ENCODE peak calls at places on chromosome 19, in six cellular contexts. S, K, D, V, I and H are unnamed samples.

GRCh38 chr19:14795078-14795721 is 16.8 kb upstream of the ADGRE2 start:
- DNase-seq in K (no peak), S (no peak), D (no peak), V (no peak), I (no peak), H (no peak)

GRCh38 chr19:46731584-46731983 is 14.3 kb upstream of the FKRP start:
- DNase-seq in V (no peak), I (no peak), S (no peak), D (no peak), K (no peak), H (no peak)

GRCh38 chr19:49858591-49858985 is 7.6 kb downstream of the PTOV1 start:
- DNase-seq in K (no peak), S (no peak), I (no peak), D (no peak), V (no peak), H (no peak)

GRCh38 chr19:53538378-53539109 is 599 bp downstream of the ZNF331 start:
- DNase-seq in I (no peak), K (no peak), D (no peak), V (no peak), S (no peak), H (no peak)

GRCh38 chr19:47589824-47590223 is 16.9 kb upstream of the ZNF541 start:
- DNase-seq in D (no peak), K (no peak), S (no peak), I (no peak), V (no peak), H (no peak)

GRCh38 chr19:48554385-48555091 is 2.6 kb downstream of the SULT2B1 start:
- DNase-seq in S (no peak), V (no peak), I (no peak), K (no peak), D (no peak), H (no peak)

GRCh38 chr19:51472607-51473006 is 5.7 kb upstream of the CEACAM18 start:
- DNase-seq in V (no peak), S (no peak), K (no peak), I (no peak), D (no peak), H (no peak)

GRCh38 chr19:52170863-52171320 is 529 bp downstream of the ZNF836 start:
- DNase-seq in V (no peak), D (no peak), S (peak), I (peak), K (peak), H (peak)

GRCh38 chr19:54851353-54851752 is 1.1 kb downstream of the KIR3DL2 start:
- DNase-seq in D (no peak), I (no peak), S (no peak), K (no peak), V (no peak), H (no peak)

GRCh38 chr19:49553451-49554271 is 25.9 kb downstream of the RCN3 start:
- DNase-seq in I (peak), V (no peak), K (no peak), D (no peak), S (no peak), H (peak)

GRCh38 chr19:7637374-7638256 is 705 bp downstream of the STXBP2 start:
- DNase-seq in I (peak), V (no peak), K (no peak), S (no peak), D (peak), H (peak)

GRCh38 chr19:20186163-20186562 is 19.1 kb downstream of the ZNF486 start:
- DNase-seq in V (no peak), K (no peak), S (no peak), D (no peak), I (no peak), H (no peak)

GRCh38 chr19:31539386-31539785 is 190.2 kb upstream of the TSHZ3 start:
- DNase-seq in D (no peak), S (no peak), K (no peak), I (no peak), V (no peak), H (no peak)

GRCh38 chr19:54133312-54133956 is 4.1 kb upstream of the CNOT3 start:
- DNase-seq in K (no peak), V (peak), I (peak), D (no peak), S (no peak), H (no peak)

GRCh38 chr19:20044663-20045062 is 5.4 kb upstream of the ZNF682 start:
- DNase-seq in V (no peak), K (no peak), S (no peak), D (no peak), I (no peak), H (no peak)

GRCh38 chr19:46056536-46056935 is 15.7 kb upstream of the IGFL4 start:
- DNase-seq in K (no peak), D (no peak), I (no peak), V (no peak), S (no peak), H (no peak)

GRCh38 chr19:54209058-54209747 is 8.5 kb downstream of the RPS9 start:
- DNase-seq in V (no peak), S (peak), D (no peak), K (peak), I (no peak), H (no peak)

GRCh38 chr19:43779147-43779819 is 1.5 kb downstream of the KCNN4 start:
- DNase-seq in K (no peak), D (no peak), S (no peak), V (no peak), I (no peak), H (peak)

GRCh38 chr19:44498988-44499387 is 1.3 kb downstream of the ZNF180 start:
- DNase-seq in D (no peak), K (no peak), I (no peak), S (peak), V (no peak), H (no peak)

GRCh38 chr19:44282846-44283245 is 22.0 kb downstream of the ZNF235 start:
- DNase-seq in S (no peak), I (no peak), K (no peak), D (no peak), V (no peak), H (no peak)

GRCh38 chr19:2719232-2719735 is 1.9 kb downstream of the DIRAS1 start:
- DNase-seq in V (no peak), D (no peak), I (no peak), S (no peak), K (peak), H (no peak)

GRCh38 chr19:2717638-2718541 is 3.3 kb downstream of the DIRAS1 start:
- DNase-seq in K (peak), S (no peak), D (no peak), I (no peak), V (no peak), H (no peak)

GRCh38 chr19:2720777-2721569 is at the start of gene DIRAS1:
- DNase-seq in I (no peak), S (peak), D (no peak), K (peak), V (no peak), H (no peak)

GRCh38 chr19:2721570-2722540 is 683 bp upstream of the DIRAS1 start:
- DNase-seq in V (no peak), K (peak), S (peak), I (no peak), D (no peak), H (no peak)

DNA sequence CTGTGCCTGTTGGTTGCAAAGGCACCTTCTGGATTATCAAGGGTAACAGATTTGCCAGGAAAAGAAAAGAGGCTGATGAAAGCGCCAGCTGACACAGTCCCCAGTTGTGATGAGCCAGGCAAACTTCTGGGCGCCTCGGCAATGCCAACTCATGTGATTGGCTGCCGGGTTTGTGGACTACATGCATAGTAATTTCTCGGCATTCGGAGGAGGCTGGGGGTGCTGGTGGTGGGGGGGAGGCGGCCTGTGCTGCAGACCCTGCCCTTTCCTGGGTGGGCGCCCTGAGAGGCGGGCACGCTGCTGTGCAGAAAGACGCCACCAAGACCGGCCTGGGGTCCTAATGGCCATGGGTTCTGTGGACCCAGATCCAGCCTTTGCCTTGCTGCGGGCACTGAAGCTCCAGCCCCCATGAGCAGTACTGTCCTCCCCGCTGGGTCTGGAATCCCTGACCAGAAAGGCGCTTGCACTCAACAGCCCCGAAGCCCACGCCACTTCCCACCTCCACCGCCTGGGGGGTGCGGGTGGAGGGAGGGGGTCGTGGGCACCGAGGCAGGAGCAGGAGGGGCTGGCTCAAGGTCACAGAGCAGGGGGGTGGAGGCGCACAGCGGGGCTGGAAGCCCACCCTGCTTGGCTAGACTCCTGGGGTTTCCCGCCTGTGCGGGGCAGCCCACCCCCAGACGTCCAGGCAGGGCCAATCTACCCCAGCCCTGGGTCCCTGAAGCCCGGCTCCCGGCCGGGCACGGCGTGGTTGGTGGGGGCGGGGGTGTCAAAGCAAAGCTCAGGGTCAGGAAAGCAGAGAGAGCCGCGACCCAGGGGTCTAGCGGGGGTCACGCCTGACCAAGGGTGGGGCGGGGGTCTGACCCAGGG is 1.0 kb downstream of the DIRAS1 start:
- DNase-seq in S (peak), D (no peak), V (no peak), I (no peak), K (peak), H (no peak)
- TF ChIP-seq CTCF in S (no peak), D (no peak), V (no peak), I (no peak), K (no peak), H (no peak)

DNA sequence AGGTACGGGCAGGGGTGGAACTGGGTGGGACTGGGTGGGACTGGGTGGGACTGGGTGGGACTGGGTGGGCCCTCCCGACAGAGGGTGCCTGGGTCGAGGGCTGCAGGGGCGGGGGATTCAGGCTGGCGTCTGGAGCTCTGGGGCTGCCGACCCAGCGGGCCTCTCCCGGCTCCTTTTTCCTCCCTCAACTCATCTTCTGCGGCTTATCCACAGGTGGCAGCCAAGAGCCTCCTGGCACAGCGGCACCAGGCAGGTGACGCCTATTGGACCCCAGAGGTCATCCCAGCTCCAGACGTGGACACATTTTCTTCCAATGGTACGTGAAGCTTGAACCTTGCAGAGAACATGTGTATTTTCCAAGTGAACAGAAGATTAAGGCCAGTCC is 533 bp downstream of the ZNF544 start:
- DNase-seq in V (no peak), I (peak), D (no peak), K (peak), S (no peak), H (no peak)
- TF ChIP-seq CTCF in V (peak), I (peak), D (no peak), K (no peak), S (no peak), H (no peak)

GRCh38 chr19:10543059-10543419 is 665 bp upstream of the ATG4D start:
- DNase-seq in S (no peak), D (no peak), I (no peak), K (no peak), V (no peak), H (no peak)

GRCh38 chr19:10546817-10547216 is 3.1 kb downstream of the ATG4D start:
- DNase-seq in I (no peak), K (no peak), S (no peak), D (no peak), V (no peak), H (no peak)

GRCh38 chr19:10544242-10544752 is 593 bp downstream of the ATG4D start:
- DNase-seq in K (no peak), D (peak), V (no peak), S (peak), I (no peak), H (peak)

GRCh38 chr19:10544753-10545251 is 1.1 kb downstream of the ATG4D start:
- DNase-seq in S (no peak), K (peak), V (no peak), I (no peak), D (no peak), H (no peak)

DNA sequence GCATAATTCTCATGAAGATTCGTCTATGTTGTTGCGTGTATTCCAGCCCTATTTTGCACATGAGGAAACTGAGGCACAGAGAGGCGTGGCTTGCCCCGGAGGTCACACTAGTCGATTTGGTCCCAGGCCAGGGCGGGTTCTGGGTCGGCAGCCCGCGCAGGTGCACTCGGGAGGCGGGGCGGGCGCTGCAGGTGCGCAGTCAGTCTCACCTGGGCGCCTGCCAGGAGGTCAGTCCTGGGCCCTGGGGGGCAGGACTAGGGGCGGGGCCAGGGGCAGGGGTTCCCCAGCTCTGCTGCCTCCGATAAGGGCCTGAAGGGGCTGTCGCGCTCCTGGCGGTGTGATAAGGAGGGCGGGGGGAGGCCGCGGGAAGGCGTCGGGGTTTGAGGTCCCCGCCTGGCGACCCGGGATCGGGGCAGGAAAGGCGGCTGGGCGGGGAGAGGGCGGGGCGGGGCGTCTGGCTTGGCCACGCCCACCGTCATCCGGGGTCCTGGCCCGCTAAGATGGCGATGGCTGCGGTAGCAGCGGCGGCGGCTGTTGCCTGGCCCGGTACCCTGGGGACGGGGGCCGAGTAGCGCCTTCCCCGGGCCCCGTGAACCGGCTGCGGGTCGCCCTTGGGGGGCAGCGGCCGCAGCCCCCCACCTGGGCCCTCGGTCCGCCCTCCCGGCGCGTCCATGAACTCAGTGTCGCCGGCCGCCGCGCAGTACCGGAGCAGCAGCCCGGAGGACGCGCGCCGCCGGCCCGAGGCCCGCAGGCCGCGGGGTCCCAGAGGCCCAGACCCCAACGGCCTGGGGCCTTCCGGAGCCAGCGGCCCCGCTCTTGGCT is at the start of gene ATG4D:
- DNase-seq in S (peak), D (peak), V (no peak), I (peak), K (peak), H (peak)
- TF ChIP-seq CTCF in S (no peak), D (no peak), V (no peak), I (no peak), K (no peak), H (no peak)

DNA sequence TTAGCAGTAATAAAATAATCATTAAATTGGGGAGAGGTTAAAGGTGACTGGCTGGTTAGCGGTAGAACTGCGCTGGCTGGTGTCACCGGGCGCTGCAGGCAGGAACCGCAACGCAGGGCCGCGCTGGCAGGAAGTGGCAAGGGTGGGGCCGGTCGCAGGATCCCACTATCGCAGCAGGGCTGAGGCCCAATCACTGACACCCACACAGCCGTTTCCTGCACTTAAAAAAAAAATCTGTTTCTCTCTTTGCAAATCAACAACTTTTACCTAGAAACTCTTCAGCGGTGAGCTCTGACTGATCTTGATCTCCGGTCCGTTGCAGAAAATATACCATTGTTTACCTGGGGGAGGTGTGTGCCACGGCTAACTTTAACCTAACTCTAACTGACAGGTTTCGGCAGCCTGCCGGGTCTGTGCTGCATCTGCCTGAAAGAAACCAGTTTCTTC is 46.9 kb downstream of the KLF2 start:
- DNase-seq in I (no peak), S (no peak), K (no peak), V (no peak), D (peak), H (peak)
- TF ChIP-seq CTCF in I (no peak), S (no peak), K (no peak), V (no peak), D (no peak), H (no peak)

DNA sequence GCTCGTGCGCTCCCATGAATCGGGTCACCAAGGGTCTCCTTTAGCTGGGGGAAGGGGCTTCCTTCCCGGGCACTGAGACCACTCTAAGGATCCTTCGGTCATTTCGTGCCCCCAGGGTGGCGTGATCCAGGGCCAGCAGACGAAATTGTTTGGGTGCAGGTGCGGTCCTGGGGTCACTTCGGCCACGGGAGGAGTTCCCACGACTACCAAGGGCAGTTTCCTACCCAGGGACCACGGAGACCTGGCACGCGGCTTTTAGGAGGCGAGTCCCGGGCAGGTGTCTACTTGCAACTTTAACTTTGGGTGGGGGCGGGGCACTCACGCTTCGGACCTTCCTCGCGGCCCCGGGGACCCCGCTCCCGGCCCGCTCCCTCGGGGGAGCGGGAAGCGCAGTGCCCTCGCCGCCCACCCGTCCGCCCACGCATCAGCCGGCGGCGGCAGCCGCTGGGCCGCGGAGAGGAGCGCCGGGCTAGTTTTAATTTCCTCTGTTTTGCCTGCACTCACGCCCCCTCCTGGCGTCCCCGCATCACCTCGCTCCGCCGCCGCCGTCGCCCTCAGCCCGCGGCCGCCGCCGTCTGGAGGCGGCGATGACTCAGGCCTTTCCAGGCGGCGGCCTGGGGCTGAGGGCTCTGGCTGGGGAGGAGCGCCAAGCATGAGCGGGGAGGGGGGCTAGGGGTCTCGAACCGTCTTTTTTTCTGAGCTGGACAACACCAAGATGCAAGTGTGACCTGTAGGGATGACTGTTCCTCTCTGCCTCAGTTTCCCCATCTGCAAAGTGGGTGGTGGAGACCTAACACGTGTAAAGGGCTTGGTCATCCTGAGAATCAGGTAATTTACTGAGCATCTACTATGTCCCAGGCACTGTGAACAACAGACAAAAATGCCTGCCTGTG is 21.8 kb downstream of the OLFM2 start:
- DNase-seq in S (peak), D (peak), V (peak), I (peak), K (peak), H (peak)
- TF ChIP-seq CTCF in S (no peak), D (peak), V (peak), I (peak), K (peak), H (peak)

DNA sequence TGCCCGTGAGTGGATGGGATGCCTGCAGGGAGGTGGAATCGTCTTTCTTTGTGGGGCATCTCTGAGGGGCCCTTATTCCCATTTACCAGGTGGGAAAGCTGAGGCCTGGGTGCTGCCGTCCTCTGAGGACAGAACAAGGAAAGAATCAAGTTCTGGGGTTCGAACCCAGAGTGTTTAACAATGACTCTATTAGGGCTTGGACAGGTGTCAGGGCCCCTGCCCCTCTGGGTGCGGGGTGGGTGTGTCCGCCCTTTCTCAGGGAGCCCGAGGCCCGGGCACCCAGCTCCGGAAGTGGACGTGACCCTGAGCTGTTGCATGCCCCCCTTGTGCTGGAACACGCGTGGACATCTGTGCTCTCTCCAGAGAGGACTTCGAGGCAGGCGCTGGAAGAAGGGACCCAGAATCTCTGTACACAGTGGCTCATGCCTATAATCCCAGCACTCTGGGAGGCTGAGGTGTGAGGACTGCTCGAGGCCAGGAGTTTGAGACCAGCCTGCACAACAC is 10.8 kb downstream of the NDUFA11 start:
- DNase-seq in K (no peak), I (no peak), S (no peak), D (no peak), V (no peak), H (no peak)
- TF ChIP-seq CTCF in K (peak), I (no peak), S (no peak), D (no peak), V (no peak), H (no peak)

GRCh38 chr19:36573020-36573947 is at the start of gene ZNF529:
- DNase-seq in K (peak), I (peak), S (peak), V (peak), D (peak), H (peak)
- TF ChIP-seq CTCF in K (no peak), I (no peak), S (no peak), V (no peak), D (no peak), H (no peak)

GRCh38 chr19:35248310-35249145 is at the start of gene LSR:
- DNase-seq in V (no peak), I (no peak), K (no peak), S (peak), D (peak), H (peak)
- TF ChIP-seq CTCF in V (no peak), I (no peak), K (no peak), S (no peak), D (no peak), H (no peak)